ENCODE peak calls at places on chromosomes 4 and X, in nine cellular contexts. S is astrocyte, X is pancreas, Y is lower lobe of right lung, I is upper lobe of right lung, Q is heart right ventricle, F is WERI-Rb-1, O is kidney epithelial cell, Z is psoas muscle. K is an unnamed sample.

GRCh38 chrX:11143931-11144678 is 33.0 kb downstream of the HCCS start:
- DNase-seq in S (peak; percentile 42), X (no peak), Y (no peak), I (no peak), Q (no peak), F (peak; percentile 62), O (peak; percentile 35), Z (no peak), K (peak; percentile 56)

GRCh38 chr4:86043755-86044592 is 315.9 kb downstream of the MAPK10 start:
- DNase-seq in S (no peak), X (no peak), Y (no peak), I (no peak), Q (no peak), F (peak; percentile 40), O (no peak), Z (no peak), K (peak; percentile 49)

GRCh38 chrX:115940888-115941332 is 229.6 kb upstream of the AGTR2 start:
- DNase-seq in S (no peak), X (peak; percentile 71), Y (no peak), I (no peak), Q (no peak), F (peak; percentile 94), O (peak; percentile 4), Z (peak; percentile 38), K (no peak)

GRCh38 chr4:83369825-83370639 is 35.4 kb upstream of the HPSE start:
- DNase-seq in S (no peak), X (no peak), Y (no peak), I (no peak), Q (no peak), F (no peak), O (no peak), Z (no peak), K (no peak)

GRCh38 chrX:139448996-139449395 is 81.5 kb upstream of the F9 start:
- DNase-seq in S (peak; percentile 33), X (no peak), Y (no peak), I (no peak), Q (no peak), F (no peak), O (no peak), Z (no peak), K (no peak)

GRCh38 chr4:140427104-140427918 is at the start of gene CLGN:
- DNase-seq in S (peak; percentile 46), X (peak; percentile 65), Y (peak; percentile 73), I (peak; percentile 85), Q (peak; percentile 82), F (peak; percentile 96), O (no peak), Z (peak; percentile 57), K (peak; percentile 90)

GRCh38 chr4:149050840-149051239 is 608.6 kb upstream of the NR3C2 start:
- DNase-seq in S (no peak), X (no peak), Y (no peak), I (no peak), Q (no peak), F (no peak), O (no peak), Z (no peak), K (no peak)

GRCh38 chr4:102438873-102439614 is 62.1 kb upstream of the NFKB1 start:
- DNase-seq in S (peak; percentile 80), X (no peak), Y (no peak), I (no peak), Q (no peak), F (no peak), O (peak; percentile 61), Z (no peak), K (no peak)

GRCh38 chr4:90071289-90072235 is 55.6 kb upstream of the CCSER1 start:
- DNase-seq in S (no peak), X (no peak), Y (no peak), I (no peak), Q (no peak), F (no peak), O (no peak), Z (no peak), K (no peak)

GRCh38 chr4:42048394-42048793 is 58.1 kb downstream of the SLC30A9 start:
- DNase-seq in S (peak; percentile 83), X (no peak), Y (no peak), I (no peak), Q (no peak), F (no peak), O (peak; percentile 21), Z (no peak), K (no peak)

GRCh38 chrX:38879631-38880220 is 78.5 kb downstream of the MID1IP1 start:
- DNase-seq in S (no peak), X (peak; percentile 60), Y (no peak), I (no peak), Q (peak; percentile 24), F (no peak), O (no peak), Z (peak; percentile 18), K (no peak)
- H3K4me3 ChIP-seq in S (no peak overlapping the region), X (no peak overlapping the region), Y (no peak overlapping the region), I (no peak overlapping the region), Q (no peak overlapping the region), F (no peak overlapping the region), O (no peak overlapping the region), Z (no peak overlapping the region), K (no peak overlapping the region)

GRCh38 chr4:184775854-184776555 is 42.1 kb upstream of the CENPU start:
- DNase-seq in S (no peak), X (no peak), Y (no peak), I (no peak), Q (peak; percentile 32), F (no peak), O (no peak), Z (no peak), K (no peak)

GRCh38 chr4:184774152-184774551 is 40.3 kb upstream of the CENPU start:
- DNase-seq in S (no peak), X (no peak), Y (no peak), I (no peak), Q (no peak), F (no peak), O (no peak), Z (no peak), K (no peak)

GRCh38 chr4:184776821-184777220 is 42.9 kb upstream of the CENPU start:
- DNase-seq in S (no peak), X (no peak), Y (no peak), I (no peak), Q (no peak), F (no peak), O (no peak), Z (no peak), K (no peak)

GRCh38 chr4:184782731-184783472 is 42.9 kb downstream of the ACSL1 start:
- DNase-seq in S (no peak), X (no peak), Y (no peak), I (no peak), Q (no peak), F (no peak), O (no peak), Z (no peak), K (no peak)

DNA sequence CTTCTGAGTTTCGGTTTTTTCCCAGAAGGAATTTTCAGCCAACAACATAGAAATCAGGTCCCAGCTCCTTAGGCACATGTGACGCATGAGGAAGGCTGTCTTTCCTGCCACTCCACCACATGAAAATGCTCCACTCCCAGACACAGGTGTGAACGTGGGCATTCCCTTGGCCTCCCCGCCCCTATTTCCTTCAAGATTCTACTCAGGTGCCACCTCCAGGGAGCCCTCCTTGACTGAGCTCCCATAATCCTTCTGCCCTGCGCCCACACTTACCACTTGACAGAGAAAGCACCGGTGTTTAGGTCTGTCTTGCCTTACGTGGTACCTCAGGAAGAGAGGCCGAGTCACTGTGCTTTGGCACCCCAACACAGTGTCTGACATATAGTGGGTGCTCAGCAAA is 44.4 kb upstream of the CENPU start:
- DNase-seq in S (no peak), X (no peak), Y (no peak), I (no peak), Q (no peak), F (no peak), O (no peak), Z (no peak), K (no peak)
- H3K36me3 ChIP-seq in S (peaks cover 2% of the 10 kb centered on the region), X (peaks cover 12% of the 10 kb centered on the region), Y (peaks cover 76% of the 10 kb centered on the region), I (peaks cover 69% of the 10 kb centered on the region), Q (peaks cover 3% of the 10 kb centered on the region), F (peaks cover 22% of the 10 kb centered on the region), O (peaks cover 1% of the 10 kb centered on the region), Z (peaks cover 99% of the 10 kb centered on the region), K (no peaks in the 10 kb centered on the region)

GRCh38 chrX:46805270-46805669 is 31.6 kb upstream of the RP2 start:
- DNase-seq in S (no peak), X (no peak), Y (no peak), I (no peak), Q (no peak), F (no peak), O (no peak), Z (no peak), K (no peak)

DNA sequence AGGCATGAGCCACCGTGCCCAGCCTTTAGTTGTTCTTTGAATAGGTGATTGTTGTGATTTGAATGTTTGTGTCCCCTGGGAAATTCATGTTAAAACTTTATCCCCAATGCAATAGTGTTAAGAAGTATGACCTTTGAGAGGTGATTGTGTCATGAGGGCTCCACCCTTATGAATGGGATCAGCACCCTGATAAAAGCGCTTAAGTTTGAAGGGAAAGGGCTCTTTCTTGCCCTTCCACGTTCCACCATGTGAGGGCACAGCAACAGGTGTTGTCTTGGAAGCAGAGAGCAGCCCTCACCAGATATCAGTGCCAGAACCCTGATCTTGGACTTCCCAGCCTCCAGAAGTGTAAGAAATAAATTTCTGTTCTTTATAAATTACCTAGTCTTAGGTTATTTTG is 33.7 kb upstream of the RP2 start:
- DNase-seq in S (no peak), X (no peak), Y (no peak), I (no peak), Q (no peak), F (no peak), O (no peak), Z (no peak), K (peak; percentile 31)
- TF ChIP-seq CTCF in S (peak; percentile 5), X (no peak), Y (peak; percentile 10), I (peak; percentile 13), Q (no peak), F (no peak), O (peak; percentile 20), Z (no peak), K (no peak)

GRCh38 chrX:110086916-110087484 is 84.1 kb downstream of the TMEM164 start:
- DNase-seq in S (peak; percentile 94), X (no peak), Y (no peak), I (no peak), Q (no peak), F (no peak), O (peak; percentile 75), Z (no peak), K (peak; percentile 33)
- H3K4me3 ChIP-seq in S (peak overlapping the region; percentile 29), X (no peak overlapping the region), Y (no peak overlapping the region), I (no peak overlapping the region), Q (no peak overlapping the region), F (no peak overlapping the region), O (no peak overlapping the region), Z (no peak overlapping the region), K (no peak overlapping the region)

DNA sequence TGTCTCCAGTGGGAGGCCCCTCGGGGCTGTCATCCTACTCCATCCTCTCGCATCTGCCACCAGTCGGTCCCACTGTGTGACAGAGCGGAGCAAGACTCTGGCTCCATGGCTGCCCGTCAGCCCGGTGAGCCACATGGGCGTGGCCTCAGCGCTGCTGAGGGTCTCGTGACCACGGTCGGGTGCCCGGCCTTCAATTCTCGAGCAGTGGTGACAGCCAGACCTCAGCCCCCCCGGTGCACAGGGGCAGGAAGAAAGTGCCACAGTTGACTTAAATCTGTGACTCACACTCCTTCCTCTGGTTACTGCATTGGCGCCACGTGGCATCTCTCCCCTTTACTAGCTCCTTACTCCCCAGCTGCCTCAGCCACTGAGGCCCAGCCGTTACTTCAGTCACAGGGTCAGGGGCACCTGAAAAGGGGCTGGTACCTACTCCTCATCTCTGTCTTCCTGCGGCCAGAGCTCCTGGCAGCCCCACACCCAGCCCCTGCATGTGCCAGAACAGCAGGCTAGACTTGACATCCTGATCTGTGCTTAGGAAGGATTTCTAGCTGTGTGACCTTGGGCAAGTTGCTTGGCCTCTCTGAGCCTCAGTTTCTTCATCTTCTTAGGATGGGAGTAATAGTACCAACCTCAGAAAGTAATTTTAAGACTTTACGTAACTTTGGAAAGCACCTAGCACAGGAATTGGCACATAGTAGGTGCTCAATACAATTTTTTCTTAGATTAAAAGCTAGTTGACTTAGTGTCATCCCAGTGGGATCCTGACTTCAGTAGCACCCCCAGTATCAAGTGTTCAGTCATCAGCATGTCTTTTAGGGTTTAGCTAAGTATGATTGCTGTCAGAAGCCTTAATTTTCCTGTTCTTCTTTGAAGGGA is 66.1 kb downstream of the TNIP2 start:
- DNase-seq in S (no peak), X (no peak), Y (no peak), I (no peak), Q (no peak), F (no peak), O (no peak), Z (peak; percentile 27), K (no peak)
- H3K36me3 ChIP-seq in S (peaks cover 22% of the 10 kb centered on the region), X (peaks cover 52% of the 10 kb centered on the region), Y (peaks cover 90% of the 10 kb centered on the region), I (peaks cover 88% of the 10 kb centered on the region), Q (peaks cover 25% of the 10 kb centered on the region), F (peaks cover 97% of the 10 kb centered on the region), O (peaks cover 4% of the 10 kb centered on the region), Z (peaks cover 90% of the 10 kb centered on the region), K (no peaks in the 10 kb centered on the region)

K was measured in Caco-2.